ENCODE peak calls at places on chromosomes 13 and 19, in four cellular contexts. One of them, this sample, is unnamed.

GRCh38 chr19:54431255-54431838 is 16.1 kb downstream of the TTYH1 start:
- DNase-seq in AG09309: no peak
- DNase-seq in stimulated activated CD8-positive, alpha-beta memory T cell treated with anti-CD3 and anti-CD28 coated beads, Interleukin-4, amount 100 ng/mL, for 1 hour: no peak
- DNase-seq in iris pigment epithelial cell: peak; percentile 45
- DNase-seq in this sample: no peak

GRCh38 chr19:36775768-36776167 is 3.2 kb upstream of the ZNF850 start:
- DNase-seq in stimulated activated CD8-positive, alpha-beta memory T cell treated with anti-CD3 and anti-CD28 coated beads, Interleukin-4, amount 100 ng/mL, for 1 hour: no peak
- DNase-seq in iris pigment epithelial cell: peak; percentile 27
- DNase-seq in AG09309: no peak
- DNase-seq in this sample: peak; percentile 19

GRCh38 chr13:66660013-66660804 is 569.9 kb downstream of the PCDH9 start:
- DNase-seq in iris pigment epithelial cell: peak; percentile 83
- DNase-seq in stimulated activated CD8-positive, alpha-beta memory T cell treated with anti-CD3 and anti-CD28 coated beads, Interleukin-4, amount 100 ng/mL, for 1 hour: no peak
- DNase-seq in AG09309: no peak
- DNase-seq in this sample: peak; percentile 89

GRCh38 chr13:70714993-70715392 is 606.7 kb upstream of the KLHL1 start:
- DNase-seq in stimulated activated CD8-positive, alpha-beta memory T cell treated with anti-CD3 and anti-CD28 coated beads, Interleukin-4, amount 100 ng/mL, for 1 hour: no peak
- DNase-seq in iris pigment epithelial cell: no peak
- DNase-seq in AG09309: no peak
- DNase-seq in this sample: no peak

GRCh38 chr19:28864577-28865042 is 348.3 kb downstream of the UQCRFS1 start:
- DNase-seq in stimulated activated CD8-positive, alpha-beta memory T cell treated with anti-CD3 and anti-CD28 coated beads, Interleukin-4, amount 100 ng/mL, for 1 hour: no peak
- DNase-seq in iris pigment epithelial cell: no peak
- DNase-seq in AG09309: peak; percentile 38
- DNase-seq in this sample: peak; percentile 69

GRCh38 chr19:5831152-5831551 is 8.3 kb downstream of the FUT6 start:
- DNase-seq in stimulated activated CD8-positive, alpha-beta memory T cell treated with anti-CD3 and anti-CD28 coated beads, Interleukin-4, amount 100 ng/mL, for 1 hour: no peak
- DNase-seq in iris pigment epithelial cell: no peak
- DNase-seq in AG09309: no peak
- DNase-seq in this sample: no peak

GRCh38 chr13:90732049-90732448 is 615.4 kb upstream of the MIR17HG start:
- DNase-seq in stimulated activated CD8-positive, alpha-beta memory T cell treated with anti-CD3 and anti-CD28 coated beads, Interleukin-4, amount 100 ng/mL, for 1 hour: no peak
- DNase-seq in iris pigment epithelial cell: no peak
- DNase-seq in AG09309: no peak
- DNase-seq in this sample: no peak

GRCh38 chr19:10677796-10678195 is 23.4 kb upstream of the QTRT1 start:
- DNase-seq in iris pigment epithelial cell: no peak
- DNase-seq in stimulated activated CD8-positive, alpha-beta memory T cell treated with anti-CD3 and anti-CD28 coated beads, Interleukin-4, amount 100 ng/mL, for 1 hour: no peak
- DNase-seq in AG09309: no peak
- DNase-seq in this sample: no peak

GRCh38 chr13:94968040-94968756 is 255.9 kb upstream of the SOX21 start:
- DNase-seq in AG09309: no peak
- DNase-seq in iris pigment epithelial cell: no peak
- DNase-seq in stimulated activated CD8-positive, alpha-beta memory T cell treated with anti-CD3 and anti-CD28 coated beads, Interleukin-4, amount 100 ng/mL, for 1 hour: no peak
- DNase-seq in this sample: peak; percentile 14

GRCh38 chr13:34750078-34750703 is 191.9 kb upstream of the NBEA start:
- DNase-seq in iris pigment epithelial cell: no peak
- DNase-seq in AG09309: no peak
- DNase-seq in stimulated activated CD8-positive, alpha-beta memory T cell treated with anti-CD3 and anti-CD28 coated beads, Interleukin-4, amount 100 ng/mL, for 1 hour: no peak
- DNase-seq in this sample: peak; percentile 62

GRCh38 chr19:40623403-40624239 is 22.5 kb downstream of the LTBP4 start:
- DNase-seq in AG09309: no peak
- DNase-seq in iris pigment epithelial cell: no peak
- DNase-seq in stimulated activated CD8-positive, alpha-beta memory T cell treated with anti-CD3 and anti-CD28 coated beads, Interleukin-4, amount 100 ng/mL, for 1 hour: no peak
- DNase-seq in this sample: peak; percentile 55

GRCh38 chr19:3275068-3275582 is 50.7 kb downstream of the CELF5 start:
- DNase-seq in stimulated activated CD8-positive, alpha-beta memory T cell treated with anti-CD3 and anti-CD28 coated beads, Interleukin-4, amount 100 ng/mL, for 1 hour: no peak
- DNase-seq in AG09309: no peak
- DNase-seq in iris pigment epithelial cell: no peak
- DNase-seq in this sample: no peak

GRCh38 chr19:19404879-19405860 is at the start of gene GATAD2A:
- DNase-seq in stimulated activated CD8-positive, alpha-beta memory T cell treated with anti-CD3 and anti-CD28 coated beads, Interleukin-4, amount 100 ng/mL, for 1 hour: peak; percentile 87
- DNase-seq in iris pigment epithelial cell: peak; percentile 90
- DNase-seq in AG09309: peak; percentile 64
- DNase-seq in this sample: peak; percentile 96

GRCh38 chr13:110993788-110994187 is 78.9 kb upstream of the ANKRD10 start:
- DNase-seq in iris pigment epithelial cell: no peak
- DNase-seq in stimulated activated CD8-positive, alpha-beta memory T cell treated with anti-CD3 and anti-CD28 coated beads, Interleukin-4, amount 100 ng/mL, for 1 hour: no peak
- DNase-seq in AG09309: no peak
- DNase-seq in this sample: no peak

GRCh38 chr19:48842744-48843162 is 6.5 kb upstream of the HSD17B14 start:
- DNase-seq in stimulated activated CD8-positive, alpha-beta memory T cell treated with anti-CD3 and anti-CD28 coated beads, Interleukin-4, amount 100 ng/mL, for 1 hour: peak; percentile 33
- DNase-seq in AG09309: no peak
- DNase-seq in iris pigment epithelial cell: peak; percentile 39
- DNase-seq in this sample: peak; percentile 68

GRCh38 chr19:56348289-56348877 is 33.7 kb upstream of the ZSCAN5A start:
- DNase-seq in AG09309: no peak
- DNase-seq in iris pigment epithelial cell: peak; percentile 32
- DNase-seq in stimulated activated CD8-positive, alpha-beta memory T cell treated with anti-CD3 and anti-CD28 coated beads, Interleukin-4, amount 100 ng/mL, for 1 hour: no peak
- DNase-seq in this sample: peak; percentile 8

GRCh38 chr13:34730966-34731365 is 211.1 kb upstream of the NBEA start:
- DNase-seq in iris pigment epithelial cell: no peak
- DNase-seq in AG09309: no peak
- DNase-seq in stimulated activated CD8-positive, alpha-beta memory T cell treated with anti-CD3 and anti-CD28 coated beads, Interleukin-4, amount 100 ng/mL, for 1 hour: no peak
- DNase-seq in this sample: no peak

GRCh38 chr19:42412661-42413076 is 14.5 kb downstream of the LIPE start:
- DNase-seq in AG09309: no peak
- DNase-seq in iris pigment epithelial cell: no peak
- DNase-seq in stimulated activated CD8-positive, alpha-beta memory T cell treated with anti-CD3 and anti-CD28 coated beads, Interleukin-4, amount 100 ng/mL, for 1 hour: no peak
- DNase-seq in this sample: no peak

GRCh38 chr13:106302011-106302410 is 233.5 kb downstream of the EFNB2 start:
- DNase-seq in AG09309: no peak
- DNase-seq in stimulated activated CD8-positive, alpha-beta memory T cell treated with anti-CD3 and anti-CD28 coated beads, Interleukin-4, amount 100 ng/mL, for 1 hour: no peak
- DNase-seq in iris pigment epithelial cell: no peak
- DNase-seq in this sample: no peak

GRCh38 chr19:33400856-33401682 is 27.6 kb downstream of the CEBPG start:
- DNase-seq in iris pigment epithelial cell: no peak
- DNase-seq in AG09309: no peak
- DNase-seq in stimulated activated CD8-positive, alpha-beta memory T cell treated with anti-CD3 and anti-CD28 coated beads, Interleukin-4, amount 100 ng/mL, for 1 hour: no peak
- DNase-seq in this sample: no peak

GRCh38 chr19:35509018-35509652 is 4.3 kb downstream of the DMKN start:
- DNase-seq in iris pigment epithelial cell: no peak
- DNase-seq in AG09309: no peak
- DNase-seq in stimulated activated CD8-positive, alpha-beta memory T cell treated with anti-CD3 and anti-CD28 coated beads, Interleukin-4, amount 100 ng/mL, for 1 hour: peak; percentile 8
- DNase-seq in this sample: no peak

GRCh38 chr13:39729161-39729560 is 73.7 kb downstream of the COG6 start:
- DNase-seq in AG09309: no peak
- DNase-seq in stimulated activated CD8-positive, alpha-beta memory T cell treated with anti-CD3 and anti-CD28 coated beads, Interleukin-4, amount 100 ng/mL, for 1 hour: no peak
- DNase-seq in iris pigment epithelial cell: peak; percentile 30
- DNase-seq in this sample: no peak

GRCh38 chr19:15810335-15810734 is 5.1 kb downstream of the OR10H1 start:
- DNase-seq in AG09309: no peak
- DNase-seq in iris pigment epithelial cell: no peak
- DNase-seq in stimulated activated CD8-positive, alpha-beta memory T cell treated with anti-CD3 and anti-CD28 coated beads, Interleukin-4, amount 100 ng/mL, for 1 hour: no peak
- DNase-seq in this sample: peak; percentile 3

GRCh38 chr13:107534548-107534947 is 680.8 kb downstream of the LIG4 start:
- DNase-seq in AG09309: no peak
- DNase-seq in stimulated activated CD8-positive, alpha-beta memory T cell treated with anti-CD3 and anti-CD28 coated beads, Interleukin-4, amount 100 ng/mL, for 1 hour: no peak
- DNase-seq in iris pigment epithelial cell: peak; percentile 40
- DNase-seq in this sample: no peak

GRCh38 chr19:58228584-58229254 is at the start of gene ZNF544:
- DNase-seq in AG09309: peak; percentile 16
- DNase-seq in stimulated activated CD8-positive, alpha-beta memory T cell treated with anti-CD3 and anti-CD28 coated beads, Interleukin-4, amount 100 ng/mL, for 1 hour: peak; percentile 14
- DNase-seq in iris pigment epithelial cell: peak; percentile 76
- DNase-seq in this sample: peak; percentile 75

GRCh38 chr19:8240274-8241229 is 31.4 kb downstream of the CERS4 start:
- DNase-seq in AG09309: peak; percentile 64
- DNase-seq in stimulated activated CD8-positive, alpha-beta memory T cell treated with anti-CD3 and anti-CD28 coated beads, Interleukin-4, amount 100 ng/mL, for 1 hour: peak; percentile 29
- DNase-seq in iris pigment epithelial cell: peak; percentile 97
- DNase-seq in this sample: peak; percentile 98

GRCh38 chr13:97616385-97616784 is 182.4 kb downstream of the RAP2A start:
- DNase-seq in iris pigment epithelial cell: no peak
- DNase-seq in stimulated activated CD8-positive, alpha-beta memory T cell treated with anti-CD3 and anti-CD28 coated beads, Interleukin-4, amount 100 ng/mL, for 1 hour: no peak
- DNase-seq in AG09309: no peak
- DNase-seq in this sample: no peak

GRCh38 chr19:33229962-33230361 is 4.3 kb upstream of the SLC7A10 start:
- DNase-seq in iris pigment epithelial cell: no peak
- DNase-seq in stimulated activated CD8-positive, alpha-beta memory T cell treated with anti-CD3 and anti-CD28 coated beads, Interleukin-4, amount 100 ng/mL, for 1 hour: no peak
- DNase-seq in AG09309: no peak
- DNase-seq in this sample: no peak